ENCODE peak calls at places on chromosomes 1 and 21, in four cellular contexts. H is kidney, P is pancreas, F is endothelial cell. V is an unnamed sample.

GRCh38 chr21:42518216-42518615 is 4.6 kb downstream of the SLC37A1 start:
- DNase-seq in H (no peak), P (no peak), F (no peak), V (no peak)

GRCh38 chr1:109167114-109167513 is 46.6 kb upstream of the SARS1 start:
- DNase-seq in H (no peak), P (no peak), F (no peak), V (no peak)

GRCh38 chr1:29525941-29526340 is 289.6 kb downstream of the PTPRU start:
- DNase-seq in H (no peak), P (no peak), F (no peak), V (no peak)

GRCh38 chr21:25974937-25975336 is 195.6 kb downstream of the APP start:
- DNase-seq in H (no peak), P (no peak), F (no peak), V (no peak)

GRCh38 chr1:58968360-58968952 is 184.6 kb upstream of the JUN start:
- DNase-seq in H (peak; percentile 92), P (peak; percentile 70), F (no peak), V (no peak)

GRCh38 chr21:29777155-29777554 is 162.6 kb downstream of the GRIK1 start:
- DNase-seq in H (no peak), P (no peak), F (no peak), V (no peak)

GRCh38 chr1:107076846-107077245 is 20.4 kb downstream of the PRMT6 start:
- DNase-seq in H (no peak), P (no peak), F (no peak), V (no peak)

GRCh38 chr21:35120631-35121180 is 71.6 kb upstream of the RUNX1 start:
- DNase-seq in H (no peak), P (no peak), F (no peak), V (no peak)

GRCh38 chr21:41777934-41778815 is 11.3 kb upstream of the RIPK4 start:
- DNase-seq in H (peak; percentile 94), P (peak; percentile 94), F (peak; percentile 95), V (no peak)

GRCh38 chr1:31902509-31902857 is 35.7 kb downstream of the PTP4A2 start:
- DNase-seq in H (no peak), P (no peak), F (no peak), V (no peak)

GRCh38 chr1:7582439-7582972 is 188.6 kb upstream of the VAMP3 start:
- DNase-seq in H (no peak), P (no peak), F (no peak), V (no peak)

GRCh38 chr1:229228522-229228921 is 42.4 kb upstream of the RAB4A start:
- DNase-seq in H (no peak), P (no peak), F (no peak), V (no peak)

GRCh38 chr1:107139833-107140702 is 771 bp upstream of the NTNG1 start:
- DNase-seq in H (peak; percentile 77), P (peak; percentile 61), F (peak; percentile 55), V (no peak)

GRCh38 chr1:112761714-112762480 is 46.8 kb upstream of the PPM1J start:
- DNase-seq in H (no peak), P (no peak), F (no peak), V (no peak)

GRCh38 chr1:186043276-186043675 is 309.1 kb downstream of the HMCN1 start:
- DNase-seq in H (no peak), P (no peak), F (no peak), V (no peak)

GRCh38 chr1:239879321-239880170 is 212.1 kb upstream of the FMN2 start:
- DNase-seq in H (no peak), P (no peak), F (no peak), V (no peak)

GRCh38 chr1:24775348-24775747 is 30.1 kb downstream of the CLIC4 start:
- DNase-seq in H (no peak), P (no peak), F (no peak), V (no peak)

GRCh38 chr1:41414291-41414690 is 53.1 kb downstream of the FOXO6 start:
- DNase-seq in H (no peak), P (peak; percentile 34), F (no peak), V (no peak)

GRCh38 chr21:10425856-10426255 is 95.5 kb upstream of the TPTE start:
- DNase-seq in H (no peak), P (no peak), F (no peak), V (no peak)

GRCh38 chr1:211145944-211146343 is 12.0 kb upstream of the KCNH1 start:
- DNase-seq in H (no peak), P (no peak), F (no peak), V (no peak)

GRCh38 chr1:228861830-228862176 is 126.5 kb downstream of the RHOU start:
- DNase-seq in H (no peak), P (no peak), F (no peak), V (no peak)

GRCh38 chr1:19647643-19648042 is 3.5 kb downstream of the NBL1 start:
- DNase-seq in H (peak; percentile 38), P (no peak), F (no peak), V (no peak)

GRCh38 chr1:20037877-20038276 is 32.1 kb upstream of the PLA2G5 start:
- DNase-seq in H (no peak), P (no peak), F (no peak), V (no peak)

GRCh38 chr1:212186427-212187207 is 98.6 kb upstream of the PPP2R5A start:
- DNase-seq in H (no peak), P (no peak), F (no peak), V (no peak)

GRCh38 chr1:20426923-20427322 is 59.1 kb downstream of the CAMK2N1 start:
- DNase-seq in H (no peak), P (no peak), F (no peak), V (no peak)

GRCh38 chr21:16305686-16306085 is 575.9 kb downstream of the USP25 start:
- DNase-seq in H (no peak), P (no peak), F (no peak), V (no peak)

GRCh38 chr21:42592156-42592820 is 61.1 kb upstream of the PDE9A start:
- DNase-seq in H (no peak), P (no peak), F (no peak), V (no peak)

GRCh38 chr21:33075596-33076195 is 5.8 kb downstream of the OLIG1 start:
- DNase-seq in H (no peak), P (no peak), F (no peak), V (no peak)

GRCh38 chr21:33080776-33081175 is 10.8 kb downstream of the OLIG1 start:
- DNase-seq in H (no peak), P (no peak), F (no peak), V (no peak)

GRCh38 chr21:33076600-33077329 is 6.8 kb downstream of the OLIG1 start:
- DNase-seq in H (no peak), P (no peak), F (no peak), V (no peak)

GRCh38 chr21:33080376-33080775 is 10.4 kb downstream of the OLIG1 start:
- DNase-seq in H (no peak), P (no peak), F (no peak), V (no peak)

DNA sequence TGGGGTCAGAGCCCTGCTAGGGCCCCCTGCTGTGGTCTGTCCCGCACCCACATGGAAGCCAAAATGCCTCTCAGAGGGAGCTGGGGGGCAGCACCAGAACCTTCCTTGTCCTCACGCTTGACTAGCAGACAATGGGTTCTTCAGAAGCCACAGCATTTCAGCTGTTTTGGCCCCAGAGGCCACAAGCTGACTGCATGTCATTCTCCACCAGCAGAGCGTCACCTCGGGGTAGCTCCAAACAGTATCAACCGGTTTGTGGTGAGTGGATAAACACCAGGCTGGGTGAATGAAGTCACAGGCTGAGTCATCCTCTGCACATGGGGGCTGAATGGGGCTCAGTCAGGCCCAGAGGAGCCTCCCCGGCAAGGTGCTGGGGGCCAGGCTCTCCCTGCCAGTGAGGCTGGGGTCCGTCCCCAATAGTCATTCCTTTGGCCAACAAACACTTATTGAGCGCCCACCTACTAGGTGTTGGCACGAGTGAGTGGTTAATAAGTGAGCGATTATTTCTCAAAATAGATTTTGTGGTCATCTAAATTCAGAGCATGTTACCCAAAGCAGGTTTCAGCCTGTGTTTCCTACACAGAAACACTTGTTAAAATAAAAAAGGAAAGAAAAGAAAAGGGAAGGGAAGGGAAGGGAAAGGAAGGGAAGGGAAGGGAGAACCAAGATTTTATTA is 9.1 kb downstream of the OLIG1 start:
- DNase-seq in H (peak; percentile 90), P (no peak), F (no peak), V (no peak)
- TF ChIP-seq CTCF in H (no peak), P (no peak), F (no peak), V (no peak)

GRCh38 chr1:84141177-84142003 is 2.7 kb upstream of the PRKACB start:
- DNase-seq in H (no peak), P (no peak), F (no peak), V (no peak)
- TF ChIP-seq CTCF in H (peak; percentile 38), P (peak; percentile 39), F (no peak), V (peak; percentile 43)

GRCh38 chr1:1960480-1961196 is 41.6 kb upstream of the TMEM52 start:
- DNase-seq in H (no peak), P (no peak), F (no peak), V (no peak)
- TF ChIP-seq CTCF in H (no peak), P (no peak), F (no peak), V (no peak)

GRCh38 chr1:160124709-160125478 is 9.3 kb downstream of the ATP1A2 start:
- DNase-seq in H (peak; percentile 32), P (no peak), F (no peak), V (no peak)
- TF ChIP-seq CTCF in H (no peak), P (no peak), F (no peak), V (no peak)

V was measured in D721Med.